ENCODE peak calls at places on chromosomes 2 and 18, in five cellular contexts. G is fibroblast of lung, Y is hepatocyte, L is HCT116, I is PC-3. P is an unnamed sample.
A peak's percentile ranks its signal among the peaks of the same experiment; 100 is the strongest.

GRCh38 chr18:34224423-34225217 is at the start of gene NOL4:
- DNase-seq in G (no peak), Y (peak; percentile 85), L (no peak), I (peak; percentile 36), P (peak; percentile 69)

GRCh38 chr2:134482766-134483340 is 229.0 kb downstream of the MGAT5 start:
- DNase-seq in I (no peak), Y (no peak), L (no peak), G (no peak), P (no peak)

GRCh38 chr18:64100136-64100922 is 48.6 kb downstream of the LINC00305 start:
- DNase-seq in G (no peak), I (no peak), Y (no peak), L (no peak), P (no peak)

GRCh38 chr18:6757966-6758365 is 28.4 kb downstream of the ARHGAP28 start:
- DNase-seq in Y (no peak), G (no peak), L (no peak), I (peak; percentile 43), P (no peak)

GRCh38 chr2:38685116-38685735 is 19.3 kb downstream of the GALM start:
- DNase-seq in G (peak; percentile 16), I (peak; percentile 92), Y (no peak), L (no peak), P (peak; percentile 51)

GRCh38 chr2:108288534-108289106 is at the start of gene SULT1C2:
- DNase-seq in I (no peak), L (peak; percentile 16), Y (peak; percentile 85), G (peak; percentile 44), P (no peak)

GRCh38 chr2:145141981-145142380 is 622.1 kb upstream of the ZEB2 start:
- DNase-seq in I (no peak), Y (no peak), L (no peak), G (no peak), P (no peak)

GRCh38 chr18:48939368-48940097 is 11.2 kb downstream of the SMAD7 start:
- DNase-seq in G (peak; percentile 42), Y (no peak), L (no peak), I (no peak), P (peak; percentile 91)

GRCh38 chr18:12031836-12032235 is 50.5 kb downstream of the IMPA2 start:
- DNase-seq in Y (no peak), L (no peak), I (no peak), G (peak; percentile 83), P (no peak)

GRCh38 chr2:120429586-120430500 is 83.9 kb downstream of the INHBB start:
- DNase-seq in G (no peak), Y (no peak), I (no peak), L (no peak), P (peak; percentile 65)

GRCh38 chr2:241061275-241061674 is 40.8 kb downstream of the MTERF4 start:
- DNase-seq in L (no peak), Y (no peak), I (peak; percentile 15), G (peak; percentile 89), P (peak; percentile 50)

GRCh38 chr2:222916229-222917197 is 55.7 kb downstream of the ACSL3 start:
- DNase-seq in I (no peak), G (peak; percentile 34), L (no peak), Y (no peak), P (no peak)

GRCh38 chr2:112004246-112004645 is 50.8 kb upstream of the TMEM87B start:
- DNase-seq in L (no peak), Y (no peak), I (no peak), G (no peak), P (peak; percentile 18)

GRCh38 chr2:119367472-119368099 is 809 bp downstream of the DBI start:
- DNase-seq in I (peak; percentile 37), L (no peak), Y (peak; percentile 76), G (peak; percentile 11), P (peak; percentile 90)

GRCh38 chr2:38835990-38836389 is 39.7 kb downstream of the DHX57 start:
- DNase-seq in Y (no peak), G (no peak), I (no peak), L (no peak), P (no peak)

GRCh38 chr18:22932885-22933205 is 283 bp upstream of the RBBP8 start:
- DNase-seq in Y (no peak), L (no peak), G (no peak), I (peak; percentile 7), P (peak; percentile 11)

GRCh38 chr18:72456802-72457201 is 87.3 kb downstream of the CBLN2 start:
- DNase-seq in I (peak; percentile 43), G (peak; percentile 5), Y (no peak), L (no peak), P (no peak)

GRCh38 chr2:9256570-9257043 is 50.0 kb downstream of the ASAP2 start:
- DNase-seq in G (no peak), L (no peak), I (no peak), Y (no peak), P (no peak)

GRCh38 chr2:12556762-12557161 is 160.0 kb upstream of the TRIB2 start:
- DNase-seq in Y (peak; percentile 62), I (peak; percentile 79), G (peak; percentile 71), L (no peak), P (peak; percentile 78)

GRCh38 chr2:126534508-126534907 is 121.5 kb upstream of the GYPC start:
- DNase-seq in L (no peak), G (no peak), I (no peak), Y (no peak), P (no peak)

GRCh38 chr2:136327162-136327852 is 209.4 kb upstream of the CXCR4 start:
- DNase-seq in L (no peak), I (peak; percentile 62), G (peak; percentile 25), Y (peak; percentile 38), P (no peak)

GRCh38 chr2:109371481-109372170 is 242.1 kb downstream of the SEPTIN10 start:
- DNase-seq in I (no peak), L (no peak), Y (no peak), G (no peak), P (peak; percentile 27)

GRCh38 chr18:9175115-9175514 is 38.5 kb downstream of the ANKRD12 start:
- DNase-seq in I (no peak), Y (no peak), L (no peak), G (no peak), P (peak; percentile 36)

GRCh38 chr18:9173770-9174233 is 37.2 kb downstream of the ANKRD12 start:
- DNase-seq in Y (no peak), I (no peak), L (no peak), G (no peak), P (peak; percentile 5)

GRCh38 chr18:9177047-9177446 is 40.5 kb downstream of the ANKRD12 start:
- DNase-seq in I (no peak), Y (no peak), L (no peak), G (no peak), P (no peak)

GRCh38 chr18:9172506-9173127 is 36.0 kb downstream of the ANKRD12 start:
- DNase-seq in Y (no peak), L (no peak), I (no peak), G (no peak), P (no peak)

GRCh38 chr18:9174302-9174701 is 37.7 kb downstream of the ANKRD12 start:
- DNase-seq in I (no peak), G (no peak), L (no peak), Y (no peak), P (no peak)
- H3K79me2 ChIP-seq in I (peaks cover 69% of the 10 kb centered on the region), G (peaks cover 54% of the 10 kb centered on the region), L (peaks cover 22% of the 10 kb centered on the region), Y (peaks cover 92% of the 10 kb centered on the region), P (peaks cover 90% of the 10 kb centered on the region)

GRCh38 chr2:217402622-217403383 is 542.9 kb upstream of the TNP1 start:
- DNase-seq in Y (peak; percentile 52), I (peak; percentile 68), L (no peak), G (peak; percentile 73), P (no peak)
- TF ChIP-seq CTCF in Y (no peak), I (no peak), L (no peak), G (no peak), P (no peak)

DNA sequence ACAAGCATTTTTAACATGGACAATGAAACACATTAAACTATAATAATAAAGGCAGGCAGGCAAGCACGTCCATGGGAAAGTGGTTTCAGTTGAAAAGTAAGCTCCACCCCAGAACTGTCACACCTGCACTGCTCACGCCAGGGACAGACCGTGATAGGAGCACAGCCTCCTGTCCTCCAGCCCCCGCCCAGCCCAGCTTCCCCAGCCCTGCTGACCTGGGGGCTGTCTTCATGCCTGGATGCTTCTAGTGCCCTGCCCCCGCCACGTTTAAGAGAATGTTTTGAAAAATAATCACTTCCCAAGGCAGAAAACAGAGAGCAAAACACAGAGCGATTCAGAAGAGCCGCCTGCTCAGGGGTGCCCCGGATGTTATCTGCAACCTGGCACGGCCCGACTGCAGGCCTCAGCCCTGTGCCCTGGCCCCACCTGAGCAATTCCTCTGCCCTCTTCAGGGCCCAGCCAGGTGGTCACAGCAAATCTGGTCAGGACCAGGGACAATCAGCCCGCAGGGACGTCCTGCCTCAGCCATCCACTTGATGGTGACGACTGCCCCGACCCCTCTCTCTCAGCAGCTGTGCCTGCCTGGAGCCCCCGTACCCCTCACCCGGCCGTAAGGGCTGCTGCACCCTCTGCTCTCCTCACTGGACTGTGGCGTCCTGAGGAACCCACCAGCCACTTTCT is 30.4 kb downstream of the ADI1 start:
- DNase-seq in G (no peak), Y (no peak), L (no peak), I (no peak), P (peak; percentile 55)
- H3K4me1 ChIP-seq in G (peaks cover 2% of the 10 kb centered on the region), Y (no peaks in the 10 kb centered on the region), L (no peaks in the 10 kb centered on the region), I (no peaks in the 10 kb centered on the region), P (peaks cover 13% of the 10 kb centered on the region)

DNA sequence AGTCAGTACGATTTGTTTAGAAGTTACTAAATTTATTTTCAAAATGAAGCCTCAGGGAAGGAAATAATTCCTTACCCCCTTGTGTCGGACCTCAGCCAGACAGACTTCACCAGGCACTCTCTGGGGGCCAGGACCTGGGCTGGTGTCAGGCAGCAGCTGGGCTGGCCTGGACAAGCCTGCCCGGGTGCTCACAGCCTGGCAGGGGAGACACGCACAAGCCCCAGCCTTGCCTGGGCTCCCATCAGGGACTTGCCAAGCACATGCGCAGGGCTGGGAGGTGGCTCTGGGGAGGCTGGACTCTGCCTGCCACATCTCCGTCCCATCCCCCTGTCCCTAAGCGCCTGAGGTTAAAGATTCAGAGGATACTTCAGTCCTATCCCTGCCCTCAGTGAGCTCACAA is 56.8 kb upstream of the HS6ST1 start:
- DNase-seq in L (no peak), Y (no peak), I (no peak), G (peak; percentile 52), P (peak; percentile 77)
- H3K79me2 ChIP-seq in L (no peaks in the 10 kb centered on the region), Y (no peaks in the 10 kb centered on the region), I (no peaks in the 10 kb centered on the region), G (no peaks in the 10 kb centered on the region), P (no peaks in the 10 kb centered on the region)

GRCh38 chr2:44392338-44392943 is 30.7 kb downstream of the CAMKMT start:
- DNase-seq in L (peak; percentile 6), I (peak; percentile 73), Y (peak; percentile 65), G (peak; percentile 50), P (no peak)

GRCh38 chr2:44388877-44389276 is 27.1 kb downstream of the CAMKMT start:
- DNase-seq in Y (no peak), G (no peak), L (no peak), I (no peak), P (no peak)

DNA sequence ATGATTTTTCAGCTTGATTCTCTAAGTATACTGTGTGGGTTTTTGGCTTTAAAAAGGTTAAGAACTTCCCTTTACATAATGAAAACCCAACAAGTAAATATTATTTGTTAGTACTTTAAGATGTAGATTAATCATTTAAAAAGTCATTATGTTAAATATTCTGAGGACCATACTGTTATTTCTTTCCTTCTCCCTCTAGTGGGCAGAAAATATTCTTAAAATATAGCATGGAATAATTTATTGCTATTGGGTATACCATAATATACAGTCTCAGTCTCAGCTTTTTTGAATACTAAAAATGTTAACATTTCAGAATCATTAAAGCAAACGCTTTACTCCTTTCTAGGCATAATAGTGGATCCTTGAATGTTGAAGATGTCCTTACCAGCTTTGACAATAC is 28.1 kb downstream of the CAMKMT start:
- DNase-seq in L (no peak), I (peak; percentile 43), Y (no peak), G (peak; percentile 5), P (no peak)
- TF ChIP-seq CTCF in L (peak; percentile 17), I (peak; percentile 62), Y (peak; percentile 25), G (no peak), P (peak; percentile 53)

GRCh38 chr2:213476641-213477040 is 192.4 kb downstream of the SPAG16 start:
- DNase-seq in Y (no peak), G (no peak), L (no peak), I (peak; percentile 6), P (no peak)
- H3K4me1 ChIP-seq in Y (no peaks in the 10 kb centered on the region), G (no peaks in the 10 kb centered on the region), L (no peaks in the 10 kb centered on the region), I (no peaks in the 10 kb centered on the region), P (no peaks in the 10 kb centered on the region)

P was measured in osteoblast.